ENCODE peak calls at places on chromosomes 7 and 10, in ten cellular contexts. S is CD4-positive, CD25-positive, alpha-beta regulatory T cell; G is right cardiac atrium; L is stimulated activated naive B cell treated with anti-CD40 and anti-IgM and Interleukin-4, amounts not matched to agents 10 μg/mL and 1 μg/mL and 100 μg/mL, for 72 hours; Y is Right ventricle myocardium superior; Q is left cardiac atrium; W is stimulated activated naive CD8-positive, alpha-beta T cell treated with anti-CD3 and anti-CD28 coated beads, Interleukin-15, Interleukin-2, amounts not matched to agents 100 U/mL and 50 U/mL, for 24 hours; T is pancreas; J is heart left ventricle; R is CD8-positive, alpha-beta T cell. E is an unnamed sample.

GRCh38 chr10:36888925-36889573 is 236.3 kb upstream of the ANKRD30A start:
- ATAC-seq in S (no peak), G (no peak), L (peak), Y (no peak), Q (no peak), W (peak), T (no peak), J (no peak), R (no peak), E (no peak)

GRCh38 chr10:47145290-47145934 is 154.6 kb upstream of the GDF10 start:
- ATAC-seq in S (no peak), G (no peak), L (peak), Y (no peak), Q (no peak), W (peak), T (no peak), J (no peak), R (no peak), E (no peak)

GRCh38 chr10:74231375-74231774 is 80.4 kb downstream of the ADK start:
- ATAC-seq in S (no peak), G (no peak), L (no peak), Y (no peak), Q (peak), W (no peak), T (no peak), J (no peak), R (no peak), E (no peak)

GRCh38 chr10:122258136-122259074 is 12.7 kb upstream of the BTBD16 start:
- ATAC-seq in S (no peak), G (peak), L (no peak), Y (peak), Q (peak), W (no peak), T (no peak), J (peak), R (no peak), E (peak)

GRCh38 chr10:96650958-96651357 is 64.1 kb upstream of the TM9SF3 start:
- ATAC-seq in S (no peak), G (no peak), L (no peak), Y (no peak), Q (no peak), W (no peak), T (no peak), J (no peak), R (peak), E (no peak)

GRCh38 chr10:2599571-2599970 is 467.8 kb upstream of the PFKP start:
- ATAC-seq in S (no peak), G (no peak), L (no peak), Y (no peak), Q (no peak), W (no peak), T (no peak), J (no peak), R (no peak), E (no peak)

GRCh38 chr10:1037098-1037497 is 11.4 kb upstream of the IDI2 start:
- ATAC-seq in S (no peak), G (peak), L (no peak), Y (no peak), Q (no peak), W (no peak), T (no peak), J (no peak), R (no peak), E (no peak)

GRCh38 chr10:70162892-70163201 is 7.5 kb downstream of the SAR1A start:
- ATAC-seq in S (peak), G (no peak), L (peak), Y (no peak), Q (peak), W (peak), T (peak), J (no peak), R (peak), E (no peak)

GRCh38 chr7:10646249-10646648 is 327.4 kb upstream of the PHF14 start:
- ATAC-seq in S (no peak), G (no peak), L (peak), Y (no peak), Q (no peak), W (no peak), T (no peak), J (no peak), R (no peak), E (no peak)

GRCh38 chr7:73509463-73509862 is 12.6 kb downstream of the BAZ1B start:
- ATAC-seq in S (no peak), G (no peak), L (no peak), Y (no peak), Q (no peak), W (no peak), T (no peak), J (peak), R (no peak), E (no peak)

GRCh38 chr10:14296081-14296709 is 34.5 kb downstream of the FRMD4A start:
- ATAC-seq in S (no peak), G (peak), L (no peak), Y (no peak), Q (peak), W (no peak), T (peak), J (peak), R (no peak), E (no peak)